ENCODE peak calls at places on chromosomes 7 and 10, in ten cellular contexts. E, A, O, V, P, R, T, D, Q and F are unnamed samples.

GRCh38 chr10:71799785-71800453 is 26.6 kb upstream of the VSIR start:
- DNase-seq in E (no peak), A (no peak), O (no peak), V (no peak), P (no peak), R (peak; percentile 53), T (no peak), D (no peak), Q (no peak), F (no peak)

GRCh38 chr7:11633325-11633724 is 198.7 kb downstream of the THSD7A start:
- DNase-seq in E (no peak), A (no peak), O (no peak), V (no peak), P (no peak), R (no peak), T (no peak), D (no peak), Q (no peak), F (no peak)

GRCh38 chr7:68684246-68684850 is 913.9 kb upstream of the AUTS2 start:
- DNase-seq in E (no peak), A (peak; percentile 19), O (no peak), V (peak; percentile 17), P (no peak), R (no peak), T (no peak), D (no peak), Q (no peak), F (no peak)

GRCh38 chr7:103962070-103962469 is 27.4 kb downstream of the RELN start:
- DNase-seq in E (no peak), A (no peak), O (no peak), V (no peak), P (no peak), R (no peak), T (no peak), D (no peak), Q (no peak), F (no peak)

GRCh38 chr7:81462672-81463071 is 307.2 kb downstream of the HGF start:
- DNase-seq in E (no peak), A (no peak), O (no peak), V (no peak), P (no peak), R (no peak), T (no peak), D (no peak), Q (no peak), F (no peak)

GRCh38 chr7:77454802-77455201 is 38.7 kb upstream of the GSAP start:
- DNase-seq in E (no peak), A (no peak), O (no peak), V (no peak), P (no peak), R (no peak), T (no peak), D (no peak), Q (no peak), F (no peak)

GRCh38 chr7:135771961-135772638 is 23.5 kb upstream of the FAM180A start:
- DNase-seq in E (no peak), A (no peak), O (no peak), V (no peak), P (no peak), R (no peak), T (no peak), D (no peak), Q (no peak), F (no peak)

GRCh38 chr7:57403601-57404342 is 46.2 kb upstream of the ZNF716 start:
- DNase-seq in E (no peak), A (no peak), O (no peak), V (peak; percentile 6), P (no peak), R (peak; percentile 44), T (no peak), D (no peak), Q (peak; percentile 62), F (no peak)

GRCh38 chr10:124990671-124991625 is 49.0 kb downstream of the ZRANB1 start:
- DNase-seq in E (no peak), A (no peak), O (peak; percentile 43), V (no peak), P (no peak), R (no peak), T (no peak), D (no peak), Q (no peak), F (peak; percentile 4)

GRCh38 chr10:105797234-105797890 is 1156.3 kb downstream of the SORCS3 start:
- DNase-seq in E (no peak), A (no peak), O (no peak), V (no peak), P (no peak), R (no peak), T (no peak), D (peak; percentile 27), Q (no peak), F (no peak)

GRCh38 chr10:111231779-111232178 is 154.9 kb downstream of the ADRA2A start:
- DNase-seq in E (no peak), A (no peak), O (no peak), V (no peak), P (no peak), R (no peak), T (no peak), D (no peak), Q (no peak), F (no peak)

GRCh38 chr10:103507235-103508191 is 14.0 kb downstream of the NEURL1 start:
- DNase-seq in E (no peak), A (no peak), O (no peak), V (no peak), P (no peak), R (peak; percentile 42), T (no peak), D (no peak), Q (no peak), F (no peak)

GRCh38 chr10:96743988-96744585 is 23.8 kb upstream of the PIK3AP1 start:
- DNase-seq in E (no peak), A (no peak), O (no peak), V (no peak), P (no peak), R (no peak), T (no peak), D (peak; percentile 47), Q (no peak), F (no peak)

GRCh38 chr10:10045765-10046028 is 972.0 kb upstream of the CELF2 start:
- DNase-seq in E (no peak), A (no peak), O (no peak), V (no peak), P (no peak), R (no peak), T (no peak), D (no peak), Q (no peak), F (no peak)

GRCh38 chr10:37906382-37906781 is 49.0 kb upstream of the ZNF248 start:
- DNase-seq in E (no peak), A (no peak), O (no peak), V (no peak), P (no peak), R (no peak), T (no peak), D (no peak), Q (no peak), F (no peak)

GRCh38 chr7:24052572-24053223 is 231.3 kb upstream of the NPY start:
- DNase-seq in E (no peak), A (no peak), O (no peak), V (no peak), P (no peak), R (no peak), T (no peak), D (peak; percentile 4), Q (no peak), F (no peak)

GRCh38 chr10:76558996-76559888 is 1078.4 kb downstream of the KCNMA1 start:
- DNase-seq in E (no peak), A (no peak), O (no peak), V (no peak), P (no peak), R (no peak), T (no peak), D (no peak), Q (no peak), F (no peak)

GRCh38 chr10:42963302-42963701 is 113.6 kb upstream of the RET start:
- DNase-seq in E (no peak), A (no peak), O (no peak), V (no peak), P (no peak), R (no peak), T (no peak), D (peak; percentile 79), Q (peak; percentile 54), F (no peak)

GRCh38 chr10:104307576-104308438 is 30.5 kb downstream of the ITPRIP start:
- DNase-seq in E (no peak), A (no peak), O (no peak), V (no peak), P (no peak), R (no peak), T (no peak), D (no peak), Q (no peak), F (no peak)

GRCh38 chr10:497898-498451 is 191.5 kb downstream of the DIP2C start:
- DNase-seq in E (no peak), A (no peak), O (no peak), V (no peak), P (no peak), R (peak; percentile 51), T (no peak), D (no peak), Q (peak; percentile 59), F (no peak)

GRCh38 chr7:27199820-27200760 is at the start of gene HOXA13:
- DNase-seq in E (no peak), A (no peak), O (no peak), V (no peak), P (no peak), R (peak; percentile 84), T (no peak), D (peak; percentile 90), Q (peak; percentile 65), F (no peak)

GRCh38 chr7:39130304-39130703 is 152.6 kb downstream of the POU6F2 start:
- DNase-seq in E (no peak), A (no peak), O (no peak), V (no peak), P (no peak), R (no peak), T (no peak), D (no peak), Q (no peak), F (no peak)

GRCh38 chr10:8058274-8059111 is 4.0 kb downstream of the GATA3 start:
- DNase-seq in E (no peak), A (no peak), O (no peak), V (no peak), P (no peak), R (no peak), T (no peak), D (no peak), Q (no peak), F (no peak)

GRCh38 chr7:158033196-158033595 is 554.4 kb downstream of the PTPRN2 start:
- DNase-seq in E (no peak), A (no peak), O (no peak), V (no peak), P (no peak), R (no peak), T (no peak), D (no peak), Q (peak; percentile 34), F (no peak)

GRCh38 chr10:33215154-33215553 is 119.3 kb downstream of the NRP1 start:
- DNase-seq in E (no peak), A (no peak), O (no peak), V (no peak), P (no peak), R (no peak), T (no peak), D (no peak), Q (no peak), F (no peak)

GRCh38 chr7:74002474-74003017 is 25.4 kb upstream of the ELN start:
- DNase-seq in E (peak; percentile 6), A (no peak), O (peak; percentile 64), V (no peak), P (peak; percentile 46), R (no peak), T (no peak), D (peak; percentile 60), Q (peak; percentile 91), F (no peak)

GRCh38 chr7:29421010-29421956 is 142.4 kb upstream of the PRR15 start:
- DNase-seq in E (no peak), A (no peak), O (no peak), V (no peak), P (no peak), R (no peak), T (no peak), D (no peak), Q (no peak), F (no peak)

GRCh38 chr7:102377-102711 is 90.0 kb upstream of the FAM20C start:
- DNase-seq in E (no peak), A (no peak), O (no peak), V (no peak), P (no peak), R (no peak), T (no peak), D (no peak), Q (no peak), F (no peak)